ENCODE peak calls at places on chromosomes 7 and 10, in six cellular contexts. Q is Panc1, W is OCI-LY7, J is right atrium auricular region, S is AG09309, O is AG04450. P is an unnamed sample.

GRCh38 chr10:72316748-72317435 is 37.8 kb downstream of the DNAJB12 start:
- DNase-seq in Q (no peak), W (peak), J (no peak), S (no peak), O (no peak), P (no peak)

GRCh38 chr7:84469034-84469433 is 274.4 kb upstream of the SEMA3A start:
- DNase-seq in Q (no peak), W (no peak), J (no peak), S (no peak), O (no peak), P (no peak)

GRCh38 chr7:4776160-4776623 is 769 bp downstream of the AP5Z1 start:
- DNase-seq in Q (no peak), W (no peak), J (no peak), S (peak), O (no peak), P (peak)

GRCh38 chr10:84054743-84055142 is 84.6 kb upstream of the GHITM start:
- DNase-seq in Q (no peak), W (no peak), J (no peak), S (no peak), O (no peak), P (no peak)

GRCh38 chr7:157482517-157483120 is 145.8 kb downstream of the DNAJB6 start:
- DNase-seq in Q (no peak), W (no peak), J (no peak), S (no peak), O (no peak), P (no peak)

GRCh38 chr10:126849646-126850045 is 55.6 kb upstream of the DOCK1 start:
- DNase-seq in Q (no peak), W (no peak), J (no peak), S (no peak), O (no peak), P (no peak)

GRCh38 chr7:114806590-114807167 is 115.2 kb upstream of the MDFIC start:
- DNase-seq in Q (no peak), W (no peak), J (no peak), S (no peak), O (no peak), P (no peak)

GRCh38 chr7:31488562-31489203 is 25.2 kb upstream of the ITPRID1 start:
- DNase-seq in Q (peak), W (peak), J (no peak), S (no peak), O (no peak), P (no peak)

GRCh38 chr10:126663328-126663727 is 7.2 kb downstream of the C10orf90 start:
- DNase-seq in Q (no peak), W (no peak), J (no peak), S (peak), O (no peak), P (no peak)

GRCh38 chr10:43899224-43899959 is 250.7 kb upstream of the ZNF32 start:
- DNase-seq in Q (no peak), W (no peak), J (peak), S (no peak), O (no peak), P (no peak)

GRCh38 chr7:130277763-130278643 is 11.3 kb downstream of the CPA2 start:
- DNase-seq in Q (no peak), W (no peak), J (no peak), S (no peak), O (no peak), P (no peak)

GRCh38 chr7:36192050-36192824 is 39.2 kb downstream of the EEPD1 start:
- DNase-seq in Q (no peak), W (peak), J (no peak), S (peak), O (peak), P (peak)

GRCh38 chr10:77004917-77005564 is 632.6 kb downstream of the KCNMA1 start:
- DNase-seq in Q (peak), W (peak), J (no peak), S (peak), O (peak), P (no peak)

GRCh38 chr10:29254123-29255046 is 34.5 kb upstream of the LYZL1 start:
- DNase-seq in Q (no peak), W (no peak), J (no peak), S (no peak), O (no peak), P (no peak)

GRCh38 chr7:136741941-136742340 is 126.5 kb upstream of the CHRM2 start:
- DNase-seq in Q (no peak), W (no peak), J (no peak), S (no peak), O (no peak), P (no peak)

GRCh38 chr10:74439213-74439612 is 288.2 kb downstream of the ADK start:
- DNase-seq in Q (no peak), W (no peak), J (no peak), S (no peak), O (no peak), P (no peak)

GRCh38 chr10:80090120-80090519 is 11.7 kb downstream of the TMEM254 start:
- DNase-seq in Q (no peak), W (no peak), J (no peak), S (no peak), O (no peak), P (no peak)

GRCh38 chr10:89887830-89888229 is 186.4 kb downstream of the KIF20B start:
- DNase-seq in Q (no peak), W (no peak), J (no peak), S (no peak), O (no peak), P (peak)

GRCh38 chr10:73768881-73769280 is 13.0 kb upstream of the CHCHD1 start:
- DNase-seq in Q (no peak), W (peak), J (no peak), S (no peak), O (no peak), P (no peak)

GRCh38 chr7:155214328-155214986 is 83.2 kb upstream of the INSIG1 start:
- DNase-seq in Q (no peak), W (no peak), J (no peak), S (no peak), O (no peak), P (no peak)

GRCh38 chr7:77699056-77699455 is 2.8 kb downstream of the RSBN1L start:
- DNase-seq in Q (no peak), W (peak), J (no peak), S (no peak), O (no peak), P (no peak)
- H3K4me3 ChIP-seq in Q (peak), W (peak), J (peak), S (no peak), O (peak), P (peak)

DNA sequence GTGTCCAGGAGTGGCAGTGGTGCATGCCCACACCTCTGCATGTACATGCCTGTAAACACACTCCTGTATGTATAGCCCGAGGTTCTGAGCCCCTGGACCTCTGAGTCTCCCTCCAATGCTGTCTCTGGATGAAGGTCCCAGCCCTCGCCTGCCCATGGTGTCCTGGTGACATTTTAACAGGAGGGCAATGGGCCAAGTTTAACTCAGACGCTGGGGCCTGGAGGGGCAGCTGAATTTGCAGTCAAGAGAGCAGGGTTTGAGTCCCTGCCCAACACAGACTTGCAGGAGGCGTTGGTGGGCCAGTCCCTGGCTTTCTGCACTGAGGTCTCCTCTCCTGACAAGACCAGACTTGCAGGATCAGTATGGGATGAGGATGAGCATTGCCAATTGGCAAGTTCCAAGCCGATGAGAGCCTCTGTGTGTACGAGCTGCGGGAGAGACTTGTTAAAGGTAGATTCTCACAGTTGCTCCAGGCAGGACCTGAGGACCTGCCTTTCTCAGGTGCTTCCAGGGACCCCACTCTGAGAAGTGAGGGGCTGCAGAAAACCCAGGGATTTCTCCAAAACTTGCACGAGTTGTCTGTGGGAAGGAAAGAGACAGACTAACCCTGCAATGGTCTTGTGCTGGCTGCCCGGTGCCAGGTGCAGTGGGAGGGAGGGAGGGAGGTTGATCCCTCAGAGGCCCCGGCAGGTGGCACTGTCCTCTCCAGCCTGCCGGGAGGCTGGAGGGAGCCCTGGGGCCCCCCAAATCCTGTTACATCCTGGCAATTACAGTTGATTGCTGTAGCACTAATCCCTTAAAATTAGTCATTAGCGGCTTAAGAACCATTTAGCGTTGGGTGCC is 142.0 kb downstream of the ELFN1 start:
- DNase-seq in Q (no peak), W (peak), J (peak), S (no peak), O (no peak), P (no peak)
- TF ChIP-seq CTCF in Q (no peak), W (peak), J (peak), S (peak), O (peak), P (peak)

GRCh38 chr7:28903779-28904538 is 54.2 kb downstream of the TRIL start:
- DNase-seq in Q (no peak), W (no peak), J (no peak), S (no peak), O (no peak), P (no peak)
- H3K4me3 ChIP-seq in Q (no peak), W (no peak), J (peak), S (no peak), O (peak), P (peak)

DNA sequence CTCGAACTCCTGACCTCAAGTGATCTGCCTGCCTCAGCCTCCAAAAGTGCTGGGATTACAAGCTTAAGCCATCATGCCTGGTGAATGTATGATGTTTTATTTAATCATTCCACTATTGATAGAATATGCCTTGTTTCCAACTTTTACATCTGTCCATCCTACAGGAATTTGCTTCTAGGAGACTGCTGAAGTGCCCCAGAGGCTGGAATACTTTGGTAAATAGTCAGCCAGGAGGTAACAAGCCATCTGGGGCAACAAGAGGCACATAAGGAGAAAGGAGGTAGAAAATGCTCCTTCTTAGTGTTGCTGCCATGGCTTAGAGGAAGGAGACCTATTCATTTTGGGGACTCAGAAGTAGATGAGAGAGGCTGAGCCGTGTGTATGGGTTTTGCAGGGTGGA is 14.8 kb downstream of the PLCE1 start:
- DNase-seq in Q (no peak), W (no peak), J (no peak), S (no peak), O (no peak), P (no peak)
- TF ChIP-seq CTCF in Q (no peak), W (no peak), J (no peak), S (no peak), O (no peak), P (no peak)

DNA sequence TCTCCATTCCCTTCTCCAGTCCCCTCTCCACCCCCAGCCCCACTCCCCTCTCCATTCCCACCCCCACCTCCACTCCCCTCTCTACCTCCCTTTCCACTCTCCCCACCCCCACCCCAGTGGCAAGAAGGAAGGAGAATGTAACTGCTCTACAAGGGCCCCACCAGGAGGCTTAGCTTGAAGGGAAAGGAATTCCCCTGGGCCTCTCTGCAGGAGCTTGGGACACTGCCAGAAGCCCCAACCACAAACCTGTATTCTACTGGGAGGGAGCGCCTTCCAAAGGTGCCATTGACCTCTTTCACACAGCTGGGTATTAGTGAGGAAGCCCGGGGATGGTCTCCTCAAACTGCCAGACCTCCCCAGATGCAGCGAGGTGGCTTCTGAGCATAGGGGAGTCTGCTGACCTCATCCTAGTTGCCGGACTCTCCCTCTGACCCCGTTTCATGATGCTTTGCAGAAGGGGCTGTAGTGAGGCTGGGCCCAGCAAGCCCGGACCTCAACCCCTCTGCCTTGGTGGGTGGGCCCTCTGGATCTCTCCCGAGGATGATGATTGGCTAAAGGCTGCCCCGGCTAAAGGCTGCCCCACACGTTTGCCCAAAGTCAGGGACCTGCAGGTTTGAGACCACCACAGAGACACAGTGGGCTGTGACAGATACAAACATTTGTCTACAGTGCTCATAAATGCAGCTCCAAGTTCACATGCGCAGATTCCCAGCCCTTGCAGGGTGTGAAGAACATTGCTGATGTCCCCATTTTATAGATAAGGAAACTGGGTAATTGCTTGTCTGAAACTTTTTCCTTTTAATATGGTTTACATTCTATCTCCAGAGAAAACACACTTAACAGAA is 2.9 kb downstream of the DEPP1 start:
- DNase-seq in Q (no peak), W (no peak), J (no peak), S (no peak), O (no peak), P (no peak)
- H3K4me3 ChIP-seq in Q (no peak), W (no peak), J (peak), S (no peak), O (peak), P (no peak)

P was measured in BJ.